ENCODE peak calls at places on chromosomes 4 and X, in eight cellular contexts. One of them, this sample, is unnamed.

GRCh38 chrX:1355131-1355799 is 18.7 kb downstream of the IL3RA start:
- DNase-seq in osteocyte: no peak
- DNase-seq in brain microvascular endothelial cell: no peak
- DNase-seq in BE2C: no peak
- DNase-seq in AG04450: no peak
- DNase-seq in HFFc6: no peak
- DNase-seq in astrocyte of the spinal cord: no peak
- DNase-seq in H9: peak; percentile 80
- DNase-seq in this sample: no peak

GRCh38 chr4:188107931-188108843 is 1.2 kb downstream of the TRIML2 start:
- DNase-seq in osteocyte: no peak
- DNase-seq in brain microvascular endothelial cell: peak; percentile 38
- DNase-seq in BE2C: no peak
- DNase-seq in AG04450: no peak
- DNase-seq in HFFc6: peak; percentile 40
- DNase-seq in astrocyte of the spinal cord: peak; percentile 4
- DNase-seq in H9: peak; percentile 64
- DNase-seq in this sample: no peak

GRCh38 chrX:17788956-17789562 is 51.8 kb downstream of the SCML1 start:
- DNase-seq in osteocyte: no peak
- DNase-seq in brain microvascular endothelial cell: no peak
- DNase-seq in BE2C: no peak
- DNase-seq in AG04450: no peak
- DNase-seq in HFFc6: no peak
- DNase-seq in astrocyte of the spinal cord: no peak
- DNase-seq in H9: peak; percentile 42
- DNase-seq in this sample: no peak

GRCh38 chrX:47218920-47219815 is 687 bp downstream of the CDK16 start:
- DNase-seq in osteocyte: no peak
- DNase-seq in brain microvascular endothelial cell: no peak
- DNase-seq in BE2C: peak; percentile 58
- DNase-seq in AG04450: no peak
- DNase-seq in HFFc6: no peak
- DNase-seq in astrocyte of the spinal cord: no peak
- DNase-seq in H9: peak; percentile 55
- DNase-seq in this sample: peak; percentile 59

GRCh38 chr4:8274772-8275241 is 5.3 kb downstream of the HTRA3 start:
- DNase-seq in osteocyte: peak; percentile 93
- DNase-seq in brain microvascular endothelial cell: peak; percentile 67
- DNase-seq in BE2C: peak; percentile 94
- DNase-seq in AG04450: peak; percentile 95
- DNase-seq in HFFc6: peak; percentile 92
- DNase-seq in astrocyte of the spinal cord: peak; percentile 93
- DNase-seq in H9: no peak
- DNase-seq in this sample: no peak

GRCh38 chr4:55545681-55546632 is 752 bp downstream of the CLOCK start:
- DNase-seq in osteocyte: peak; percentile 89
- DNase-seq in brain microvascular endothelial cell: peak; percentile 47
- DNase-seq in BE2C: peak; percentile 80
- DNase-seq in AG04450: no peak
- DNase-seq in HFFc6: peak; percentile 63
- DNase-seq in astrocyte of the spinal cord: peak; percentile 73
- DNase-seq in H9: peak; percentile 55
- DNase-seq in this sample: peak; percentile 52

GRCh38 chr4:152036626-152037025 is 275.8 kb upstream of the GATB start:
- DNase-seq in osteocyte: peak; percentile 21
- DNase-seq in brain microvascular endothelial cell: no peak
- DNase-seq in BE2C: no peak
- DNase-seq in AG04450: no peak
- DNase-seq in HFFc6: no peak
- DNase-seq in astrocyte of the spinal cord: no peak
- DNase-seq in H9: no peak
- DNase-seq in this sample: no peak

GRCh38 chrX:11461181-11462001 is 168.2 kb downstream of the AMELX start:
- DNase-seq in osteocyte: no peak
- DNase-seq in brain microvascular endothelial cell: peak; percentile 62
- DNase-seq in BE2C: no peak
- DNase-seq in AG04450: no peak
- DNase-seq in HFFc6: peak; percentile 70
- DNase-seq in astrocyte of the spinal cord: no peak
- DNase-seq in H9: no peak
- DNase-seq in this sample: no peak

GRCh38 chr4:168843635-168844034 is 166.4 kb downstream of the CBR4 start:
- DNase-seq in osteocyte: no peak
- DNase-seq in brain microvascular endothelial cell: no peak
- DNase-seq in BE2C: no peak
- DNase-seq in AG04450: no peak
- DNase-seq in HFFc6: no peak
- DNase-seq in astrocyte of the spinal cord: no peak
- DNase-seq in H9: no peak
- DNase-seq in this sample: no peak

GRCh38 chr4:163404570-163404969 is 60.9 kb downstream of the NPY5R start:
- DNase-seq in osteocyte: no peak
- DNase-seq in brain microvascular endothelial cell: no peak
- DNase-seq in BE2C: no peak
- DNase-seq in AG04450: no peak
- DNase-seq in HFFc6: no peak
- DNase-seq in astrocyte of the spinal cord: peak; percentile 1
- DNase-seq in H9: no peak
- DNase-seq in this sample: no peak

GRCh38 chrX:134144231-134144630 is 92.8 kb upstream of the CCDC160 start:
- DNase-seq in osteocyte: no peak
- DNase-seq in brain microvascular endothelial cell: no peak
- DNase-seq in BE2C: no peak
- DNase-seq in AG04450: no peak
- DNase-seq in HFFc6: no peak
- DNase-seq in astrocyte of the spinal cord: no peak
- DNase-seq in H9: no peak
- DNase-seq in this sample: no peak

GRCh38 chr4:2715426-2715825 is 40.7 kb downstream of the TNIP2 start:
- DNase-seq in osteocyte: no peak
- DNase-seq in brain microvascular endothelial cell: no peak
- DNase-seq in BE2C: no peak
- DNase-seq in AG04450: no peak
- DNase-seq in HFFc6: no peak
- DNase-seq in astrocyte of the spinal cord: no peak
- DNase-seq in H9: no peak
- DNase-seq in this sample: no peak

GRCh38 chr4:2714918-2715317 is 41.2 kb downstream of the TNIP2 start:
- DNase-seq in osteocyte: no peak
- DNase-seq in brain microvascular endothelial cell: no peak
- DNase-seq in BE2C: no peak
- DNase-seq in AG04450: no peak
- DNase-seq in HFFc6: no peak
- DNase-seq in astrocyte of the spinal cord: no peak
- DNase-seq in H9: no peak
- DNase-seq in this sample: no peak

GRCh38 chr4:2714071-2714770 is 41.9 kb downstream of the TNIP2 start:
- DNase-seq in osteocyte: no peak
- DNase-seq in brain microvascular endothelial cell: peak; percentile 87
- DNase-seq in BE2C: peak; percentile 80
- DNase-seq in AG04450: no peak
- DNase-seq in HFFc6: peak; percentile 40
- DNase-seq in astrocyte of the spinal cord: peak; percentile 77
- DNase-seq in H9: no peak
- DNase-seq in this sample: no peak

GRCh38 chr4:2713337-2713736 is 42.8 kb downstream of the TNIP2 start:
- DNase-seq in osteocyte: no peak
- DNase-seq in brain microvascular endothelial cell: no peak
- DNase-seq in BE2C: no peak
- DNase-seq in AG04450: no peak
- DNase-seq in HFFc6: no peak
- DNase-seq in astrocyte of the spinal cord: no peak
- DNase-seq in H9: no peak
- DNase-seq in this sample: no peak

DNA sequence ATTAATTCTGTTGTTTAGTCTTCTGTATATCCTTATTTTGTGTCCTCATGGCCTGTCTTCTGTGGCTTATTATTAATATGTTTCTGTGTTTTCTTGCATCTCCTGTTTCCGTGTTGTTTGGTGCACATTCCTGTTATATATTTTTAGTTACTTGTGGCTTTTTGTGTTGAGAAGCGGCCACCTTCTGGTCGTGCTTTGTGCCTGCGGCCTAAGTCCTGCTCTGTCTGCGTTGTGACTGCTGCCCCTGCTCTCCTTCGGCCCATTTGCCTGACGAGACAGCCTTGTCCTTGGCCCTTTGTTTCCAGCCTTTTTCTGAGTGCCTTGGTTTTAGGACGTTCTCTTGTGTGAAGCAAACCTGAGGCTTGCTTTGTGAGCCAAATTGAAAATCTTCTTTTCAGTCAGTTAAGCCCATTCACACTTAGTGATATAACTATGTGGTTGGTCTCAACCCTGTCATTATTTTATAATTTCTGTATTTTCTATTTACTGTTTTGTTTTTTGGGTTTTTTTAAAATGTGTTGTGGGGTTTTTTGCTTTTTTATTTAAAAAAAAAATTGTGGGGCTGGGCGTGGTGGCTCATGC is 43.8 kb downstream of the TNIP2 start:
- DNase-seq in osteocyte: no peak
- DNase-seq in brain microvascular endothelial cell: no peak
- DNase-seq in BE2C: no peak
- DNase-seq in AG04450: no peak
- DNase-seq in HFFc6: no peak
- DNase-seq in astrocyte of the spinal cord: peak; percentile 10
- DNase-seq in H9: peak; percentile 64
- DNase-seq in this sample: no peak
- TF ChIP-seq CTCF in osteocyte: peak; percentile 48
- TF ChIP-seq CTCF in brain microvascular endothelial cell: peak; percentile 63
- TF ChIP-seq CTCF in BE2C: peak; percentile 55
- TF ChIP-seq CTCF in AG04450: peak; percentile 32
- TF ChIP-seq CTCF in HFFc6: peak; percentile 56
- TF ChIP-seq CTCF in astrocyte of the spinal cord: peak; percentile 30
- TF ChIP-seq CTCF in H9: peak; percentile 60
- TF ChIP-seq CTCF in this sample: peak; percentile 49

GRCh38 chr4:42371306-42372063 is 25.8 kb upstream of the SHISA3 start:
- DNase-seq in osteocyte: no peak
- DNase-seq in brain microvascular endothelial cell: peak; percentile 67
- DNase-seq in BE2C: peak; percentile 35
- DNase-seq in AG04450: peak; percentile 24
- DNase-seq in HFFc6: no peak
- DNase-seq in astrocyte of the spinal cord: peak; percentile 70
- DNase-seq in H9: no peak
- DNase-seq in this sample: no peak
- TF ChIP-seq CTCF in osteocyte: peak; percentile 81
- TF ChIP-seq CTCF in brain microvascular endothelial cell: peak; percentile 62
- TF ChIP-seq CTCF in BE2C: peak; percentile 84
- TF ChIP-seq CTCF in AG04450: peak; percentile 64
- TF ChIP-seq CTCF in HFFc6: peak; percentile 64
- TF ChIP-seq CTCF in astrocyte of the spinal cord: peak; percentile 58
- TF ChIP-seq CTCF in H9: peak; percentile 56
- TF ChIP-seq CTCF in this sample: peak; percentile 71

GRCh38 chr4:15695764-15696163 is 7.1 kb upstream of the BST1 start:
- DNase-seq in osteocyte: no peak
- DNase-seq in brain microvascular endothelial cell: no peak
- DNase-seq in BE2C: no peak
- DNase-seq in AG04450: no peak
- DNase-seq in HFFc6: no peak
- DNase-seq in astrocyte of the spinal cord: no peak
- DNase-seq in H9: no peak
- DNase-seq in this sample: no peak
- TF ChIP-seq CTCF in osteocyte: no peak
- TF ChIP-seq CTCF in brain microvascular endothelial cell: no peak
- TF ChIP-seq CTCF in BE2C: no peak
- TF ChIP-seq CTCF in AG04450: no peak
- TF ChIP-seq CTCF in HFFc6: no peak
- TF ChIP-seq CTCF in astrocyte of the spinal cord: no peak
- TF ChIP-seq CTCF in H9: no peak
- TF ChIP-seq CTCF in this sample: no peak

DNA sequence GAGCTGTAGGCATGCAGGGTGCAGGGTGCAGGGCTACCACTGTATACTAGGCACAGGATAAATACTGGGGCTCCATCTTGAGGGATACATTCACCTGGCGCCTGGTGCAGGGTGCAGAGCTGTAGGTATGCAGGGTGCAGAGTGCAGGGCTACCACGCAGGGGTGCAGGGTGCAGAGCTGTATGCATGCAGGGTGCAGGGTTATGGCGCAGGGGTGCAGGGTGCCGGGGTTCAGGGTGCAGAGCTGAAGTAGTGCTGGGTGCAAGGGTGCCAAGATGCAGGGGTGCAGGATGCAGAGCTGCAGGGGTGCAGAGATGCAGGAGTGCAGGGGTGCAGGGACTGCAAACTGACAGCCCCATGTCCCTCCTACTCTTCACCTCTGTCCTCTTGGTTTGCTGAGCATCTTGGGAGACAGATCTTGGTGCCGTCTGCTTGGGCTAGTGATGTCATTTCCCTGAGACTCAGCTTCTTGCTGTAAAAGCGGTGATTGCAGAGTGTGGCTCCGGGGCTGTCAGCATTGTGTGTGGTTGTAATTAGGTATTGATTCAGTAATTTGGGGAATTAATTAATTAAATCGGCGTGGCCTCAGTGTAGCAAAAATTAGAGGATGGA is 91.2 kb downstream of the ADRA2C start:
- DNase-seq in osteocyte: no peak
- DNase-seq in brain microvascular endothelial cell: no peak
- DNase-seq in BE2C: no peak
- DNase-seq in AG04450: no peak
- DNase-seq in HFFc6: no peak
- DNase-seq in astrocyte of the spinal cord: no peak
- DNase-seq in H9: no peak
- DNase-seq in this sample: no peak
- TF ChIP-seq CTCF in osteocyte: no peak
- TF ChIP-seq CTCF in brain microvascular endothelial cell: no peak
- TF ChIP-seq CTCF in BE2C: no peak
- TF ChIP-seq CTCF in AG04450: no peak
- TF ChIP-seq CTCF in HFFc6: no peak
- TF ChIP-seq CTCF in astrocyte of the spinal cord: no peak
- TF ChIP-seq CTCF in H9: no peak
- TF ChIP-seq CTCF in this sample: no peak

DNA sequence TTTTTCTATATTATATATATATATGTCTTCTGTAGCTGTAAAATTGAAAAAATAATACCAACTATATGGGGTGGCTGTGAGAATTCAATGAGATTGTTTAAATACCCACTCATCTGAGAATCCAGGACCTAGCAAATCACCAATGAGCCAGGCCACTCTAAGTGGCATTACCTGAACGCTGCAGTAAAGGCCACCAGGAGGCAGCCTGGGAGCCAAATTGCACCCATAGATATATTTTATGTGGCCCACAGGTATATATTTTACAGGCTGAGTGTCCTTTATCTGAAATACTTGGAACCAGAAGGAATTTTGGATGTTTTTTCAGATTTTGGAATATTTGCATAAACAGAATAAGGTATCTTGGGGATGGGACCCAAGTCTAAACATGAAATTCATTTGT is 58.2 kb upstream of the C4orf50 start:
- DNase-seq in osteocyte: no peak
- DNase-seq in brain microvascular endothelial cell: no peak
- DNase-seq in BE2C: no peak
- DNase-seq in AG04450: no peak
- DNase-seq in HFFc6: no peak
- DNase-seq in astrocyte of the spinal cord: no peak
- DNase-seq in H9: no peak
- DNase-seq in this sample: no peak
- TF ChIP-seq CTCF in osteocyte: peak; percentile 8
- TF ChIP-seq CTCF in brain microvascular endothelial cell: no peak
- TF ChIP-seq CTCF in BE2C: peak; percentile 58
- TF ChIP-seq CTCF in AG04450: no peak
- TF ChIP-seq CTCF in HFFc6: no peak
- TF ChIP-seq CTCF in astrocyte of the spinal cord: no peak
- TF ChIP-seq CTCF in H9: peak; percentile 76
- TF ChIP-seq CTCF in this sample: peak; percentile 54

This sample was measured in progenitor cell of endocrine pancreas.